ENCODE peak calls at places on chromosome 15, in nine cellular contexts. M, S, V, E, C, L, Y, O and N are unnamed samples.

GRCh38 chr15:34984884-34985630 is 3.0 kb downstream of the ZNF770 start:
- DNase-seq in M (no peak), S (no peak), V (peak; percentile 58), E (no peak), C (no peak), L (no peak), Y (no peak), O (no peak), N (peak; percentile 53)

GRCh38 chr15:80940851-80941250 is 48.8 kb downstream of the MESD start:
- DNase-seq in M (peak; percentile 1), S (no peak), V (no peak), E (no peak), C (no peak), L (no peak), Y (no peak), O (no peak), N (no peak)

GRCh38 chr15:42665827-42666226 is 71.1 kb downstream of the CDAN1 start:
- DNase-seq in M (no peak), S (no peak), V (no peak), E (no peak), C (no peak), L (no peak), Y (no peak), O (no peak), N (no peak)

GRCh38 chr15:47624503-47624902 is 92.8 kb upstream of the SEMA6D start:
- DNase-seq in M (no peak), S (no peak), V (no peak), E (no peak), C (no peak), L (no peak), Y (no peak), O (no peak), N (no peak)

GRCh38 chr15:44435893-44436667 is 8.7 kb downstream of the CTDSPL2 start:
- DNase-seq in M (no peak), S (no peak), V (no peak), E (no peak), C (no peak), L (no peak), Y (no peak), O (no peak), N (no peak)

GRCh38 chr15:62896969-62897486 is 145.5 kb upstream of the TPM1 start:
- DNase-seq in M (peak; percentile 94), S (peak; percentile 83), V (peak; percentile 78), E (no peak), C (peak; percentile 93), L (peak; percentile 97), Y (no peak), O (no peak), N (peak; percentile 90)

GRCh38 chr15:87660494-87661129 is 595.9 kb downstream of the NTRK3 start:
- DNase-seq in M (no peak), S (no peak), V (no peak), E (no peak), C (no peak), L (no peak), Y (no peak), O (no peak), N (no peak)

GRCh38 chr15:82530606-82531379 is 9.5 kb downstream of the RPS17 start:
- DNase-seq in M (peak; percentile 56), S (peak; percentile 84), V (peak; percentile 79), E (peak; percentile 89), C (peak; percentile 62), L (peak; percentile 82), Y (peak; percentile 71), O (peak; percentile 83), N (peak; percentile 77)

DNA sequence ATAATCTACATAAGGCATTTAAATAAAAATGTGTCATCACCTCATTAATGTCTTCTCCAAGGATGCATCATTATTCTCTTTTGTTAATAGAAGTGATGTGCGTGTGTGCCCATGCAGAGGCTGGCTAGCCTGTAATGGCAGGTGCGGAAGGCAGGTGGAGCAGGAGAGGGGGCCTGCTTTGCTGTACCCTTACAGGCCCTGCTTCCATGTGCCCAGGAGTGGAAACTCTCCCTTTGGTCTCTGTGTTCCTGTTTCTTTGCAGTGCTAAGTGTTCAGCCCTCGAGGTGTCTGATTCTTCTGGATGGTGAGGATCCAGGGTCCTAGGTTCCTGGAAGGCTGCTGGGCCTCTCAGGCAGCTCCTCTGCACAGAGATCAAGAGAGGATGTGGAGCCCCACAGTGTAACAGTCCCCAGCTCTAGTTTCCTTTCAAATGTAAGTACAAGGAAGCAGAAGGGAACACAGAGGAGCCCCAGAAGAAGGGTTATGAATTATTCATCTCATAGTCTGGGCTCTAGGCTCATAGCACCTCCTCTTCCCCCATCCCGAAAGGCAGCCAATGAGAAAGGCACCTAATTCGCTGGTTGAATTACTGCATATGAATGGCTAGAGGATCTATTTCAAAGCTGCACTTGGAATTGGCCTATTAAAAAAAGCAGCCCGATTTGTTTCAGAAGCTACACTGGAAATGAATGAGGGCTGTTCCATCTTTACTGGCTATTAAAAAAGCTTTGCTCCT is 39.1 kb upstream of the AGBL1 start:
- DNase-seq in M (no peak), S (no peak), V (no peak), E (no peak), C (no peak), L (no peak), Y (no peak), O (no peak), N (no peak)
- TF ChIP-seq CTCF in M (no peak), S (no peak), V (no peak), E (no peak), C (no peak), L (no peak), Y (no peak), O (no peak), N (no peak)

GRCh38 chr15:70210538-70210937 is 112.8 kb upstream of the TLE3 start:
- DNase-seq in M (no peak), S (no peak), V (no peak), E (no peak), C (no peak), L (no peak), Y (no peak), O (no peak), N (no peak)
- TF ChIP-seq CTCF in M (no peak), S (no peak), V (no peak), E (no peak), C (peak; percentile 5), L (no peak), Y (no peak), O (no peak), N (no peak)

GRCh38 chr15:89863918-89864317 is 29.9 kb downstream of the AP3S2 start:
- DNase-seq in M (no peak), S (no peak), V (no peak), E (no peak), C (no peak), L (no peak), Y (no peak), O (no peak), N (no peak)
- TF ChIP-seq CTCF in M (no peak), S (no peak), V (no peak), E (no peak), C (no peak), L (no peak), Y (no peak), O (no peak), N (no peak)

DNA sequence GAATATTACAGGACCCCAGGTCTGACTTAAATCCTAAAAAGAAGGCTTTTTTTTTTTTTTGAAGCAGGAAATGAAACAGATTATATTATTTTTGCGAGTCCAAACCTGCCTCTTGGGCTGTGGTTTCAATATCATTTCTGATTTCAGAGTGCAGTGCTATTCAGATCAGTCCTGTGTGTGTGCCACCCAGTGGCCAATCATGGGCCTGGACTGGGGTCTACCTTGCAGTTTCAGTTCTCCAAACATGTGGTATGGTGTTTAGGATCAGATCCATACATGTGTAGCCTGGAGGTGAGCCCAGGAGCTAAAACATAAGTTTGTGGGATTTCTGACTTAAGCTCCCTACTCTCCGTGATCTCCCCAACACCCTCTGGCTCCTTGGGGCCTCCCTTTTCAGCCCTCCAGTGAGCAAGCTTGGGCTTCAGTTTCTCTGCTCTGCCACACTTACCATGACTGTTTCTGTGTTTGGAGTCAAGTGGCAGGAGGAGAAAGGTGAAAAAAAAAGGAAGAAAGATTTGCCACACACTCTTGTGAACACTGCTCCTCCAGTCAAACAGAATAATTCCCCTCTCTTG is 12.1 kb upstream of the THSD4 start:
- DNase-seq in M (no peak), S (peak; percentile 44), V (no peak), E (no peak), C (no peak), L (peak; percentile 4), Y (no peak), O (no peak), N (peak; percentile 34)
- TF ChIP-seq CTCF in M (no peak), S (peak; percentile 21), V (peak; percentile 54), E (no peak), C (peak; percentile 51), L (peak; percentile 15), Y (peak; percentile 5), O (no peak), N (peak; percentile 28)

GRCh38 chr15:83844742-83845141 is 190.8 kb downstream of the ADAMTSL3 start:
- DNase-seq in M (peak; percentile 61), S (no peak), V (no peak), E (no peak), C (no peak), L (peak; percentile 76), Y (no peak), O (no peak), N (peak; percentile 46)

GRCh38 chr15:83838763-83839162 is 184.8 kb downstream of the ADAMTSL3 start:
- DNase-seq in M (no peak), S (no peak), V (no peak), E (no peak), C (no peak), L (no peak), Y (no peak), O (no peak), N (no peak)

GRCh38 chr15:83845230-83845629 is 191.3 kb downstream of the ADAMTSL3 start:
- DNase-seq in M (no peak), S (no peak), V (no peak), E (no peak), C (no peak), L (no peak), Y (no peak), O (no peak), N (peak; percentile 23)

GRCh38 chr15:83843511-83843910 is 189.6 kb downstream of the ADAMTSL3 start:
- DNase-seq in M (peak; percentile 51), S (no peak), V (no peak), E (no peak), C (peak; percentile 11), L (peak; percentile 73), Y (no peak), O (no peak), N (no peak)

DNA sequence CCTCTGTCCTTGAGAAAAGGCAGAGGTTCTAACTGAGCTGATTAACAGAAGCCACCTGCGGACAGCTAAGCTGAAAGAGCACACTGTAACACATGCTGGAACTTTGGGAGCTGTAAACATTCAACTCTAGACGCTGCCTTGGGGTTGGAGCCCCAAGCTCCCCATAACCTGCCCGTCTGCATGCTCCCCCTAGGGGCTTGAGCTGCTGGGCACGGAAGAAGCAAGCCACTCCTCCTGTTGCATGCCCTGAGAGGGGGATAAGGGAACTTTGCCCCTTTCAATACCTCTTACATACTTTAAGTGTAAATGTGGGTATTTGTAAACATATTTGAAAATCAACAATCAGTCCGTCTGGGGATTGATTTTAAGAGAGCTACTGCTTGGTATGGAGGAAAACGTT is 188.4 kb downstream of the ADAMTSL3 start:
- DNase-seq in M (no peak), S (no peak), V (no peak), E (no peak), C (no peak), L (no peak), Y (no peak), O (no peak), N (no peak)
- TF ChIP-seq CTCF in M (no peak), S (no peak), V (no peak), E (no peak), C (no peak), L (no peak), Y (no peak), O (no peak), N (no peak)

GRCh38 chr15:38991126-38991525 is 426.5 kb upstream of the RASGRP1 start:
- DNase-seq in M (no peak), S (no peak), V (no peak), E (no peak), C (no peak), L (no peak), Y (no peak), O (no peak), N (peak; percentile 38)
- TF ChIP-seq CTCF in M (peak; percentile 32), S (peak; percentile 45), V (peak; percentile 54), E (peak; percentile 39), C (peak; percentile 47), L (peak; percentile 28), Y (no peak), O (peak; percentile 48), N (peak; percentile 51)